ENCODE peak calls at places on chromosome 17, in six cellular contexts. X is HCT116, N is endothelial cell of umbilical vein, W is NB4, T is GM12878, Q is A549. Z is an unnamed sample.

GRCh38 chr17:44826123-44826790 is 3.8 kb downstream of the GJC1 start:
- DNase-seq in Q (no peak), X (no peak), N (peak), T (no peak), W (no peak), Z (no peak)

GRCh38 chr17:80750263-80750662 is 205.6 kb downstream of the RPTOR start:
- DNase-seq in T (no peak), X (no peak), N (peak), W (no peak), Q (no peak), Z (no peak)

GRCh38 chr17:79838541-79839274 is 532 bp downstream of the CBX4 start:
- DNase-seq in Q (peak), W (peak), T (no peak), N (peak), X (no peak), Z (peak)

GRCh38 chr17:28811594-28812135 is 30.9 kb downstream of the FAM222B start:
- DNase-seq in W (no peak), Q (peak), N (peak), T (no peak), X (peak), Z (peak)

GRCh38 chr17:19714542-19715411 is 1.6 kb downstream of the SLC47A2 start:
- DNase-seq in W (no peak), T (no peak), X (no peak), N (no peak), Q (no peak), Z (no peak)

GRCh38 chr17:19487009-19487600 is 46.5 kb upstream of the SLC47A1 start:
- DNase-seq in X (no peak), Q (no peak), W (no peak), T (no peak), N (no peak), Z (no peak)

GRCh38 chr17:3271072-3271848 is 26.9 kb downstream of the OR3A1 start:
- DNase-seq in W (peak), Q (no peak), X (no peak), T (no peak), N (no peak), Z (no peak)

GRCh38 chr17:20926532-20926931 is 116.3 kb downstream of the USP22 start:
- DNase-seq in X (no peak), Q (no peak), W (no peak), T (no peak), N (no peak), Z (no peak)

GRCh38 chr17:77425791-77426641 is 285.2 kb downstream of the SEC14L1 start:
- DNase-seq in N (no peak), X (no peak), T (no peak), Q (peak), W (peak), Z (peak)

GRCh38 chr17:31321971-31322370 is 549 bp upstream of the EVI2A start:
- DNase-seq in X (no peak), N (no peak), Q (no peak), W (no peak), T (no peak), Z (no peak)

GRCh38 chr17:81090361-81091133 is 55.6 kb downstream of the BAIAP2 start:
- DNase-seq in X (no peak), W (peak), N (no peak), T (no peak), Q (peak), Z (peak)

GRCh38 chr17:77852666-77853207 is 105.8 kb upstream of the TNRC6C start:
- DNase-seq in T (no peak), N (no peak), X (no peak), W (no peak), Q (no peak), Z (no peak)

GRCh38 chr17:65389426-65389825 is 172.0 kb downstream of the AXIN2 start:
- DNase-seq in T (no peak), W (no peak), N (no peak), X (no peak), Q (no peak), Z (no peak)

GRCh38 chr17:5122586-5123342 is 6.9 kb downstream of the USP6 start:
- DNase-seq in X (no peak), W (no peak), T (no peak), N (no peak), Q (no peak), Z (peak)

GRCh38 chr17:79034931-79035485 is 11.0 kb downstream of the C1QTNF1 start:
- DNase-seq in T (no peak), W (no peak), N (no peak), X (no peak), Q (no peak), Z (no peak)

GRCh38 chr17:38996660-38997337 is 29.6 kb upstream of the FBXO47 start:
- DNase-seq in T (no peak), N (no peak), Q (no peak), W (no peak), X (no peak), Z (no peak)

GRCh38 chr17:45120558-45120957 is 11.8 kb downstream of the PLCD3 start:
- DNase-seq in Q (no peak), T (no peak), X (no peak), W (no peak), N (no peak), Z (no peak)

GRCh38 chr17:82356028-82356427 is 3.0 kb upstream of the TEX19 start:
- DNase-seq in Q (no peak), N (no peak), X (no peak), T (no peak), W (no peak), Z (no peak)

GRCh38 chr17:82274134-82275020 is 877 bp upstream of the CSNK1D start:
- DNase-seq in W (no peak), T (no peak), X (no peak), Q (no peak), N (no peak), Z (no peak)

GRCh38 chr17:6413073-6413472 is 21.8 kb downstream of the AIPL1 start:
- DNase-seq in T (no peak), X (peak), Q (peak), N (peak), W (peak), Z (peak)

GRCh38 chr17:80168371-80168770 is 1.5 kb upstream of the CARD14 start:
- DNase-seq in T (no peak), W (peak), X (no peak), N (no peak), Q (no peak), Z (no peak)

GRCh38 chr17:66727634-66728570 is 107.0 kb upstream of the CACNG5 start:
- DNase-seq in W (peak), X (peak), T (no peak), N (peak), Q (peak), Z (peak)

GRCh38 chr17:28385037-28385797 is 13.7 kb downstream of the SARM1 start:
- DNase-seq in N (no peak), Q (no peak), T (no peak), W (no peak), X (no peak), Z (no peak)

GRCh38 chr17:55177159-55177913 is 87.4 kb upstream of the HLF start:
- DNase-seq in X (no peak), W (no peak), T (no peak), N (peak), Q (no peak), Z (no peak)

GRCh38 chr17:17067277-17067676 is 25.0 kb downstream of the MPRIP start:
- DNase-seq in W (no peak), T (no peak), N (no peak), X (no peak), Q (no peak), Z (no peak)

GRCh38 chr17:4101127-4101798 is 41.6 kb downstream of the ZZEF1 start:
- DNase-seq in Q (no peak), X (no peak), N (peak), T (peak), W (no peak), Z (no peak)

GRCh38 chr17:69402052-69402451 is 12.4 kb upstream of the MAP2K6 start:
- DNase-seq in W (no peak), T (no peak), Q (no peak), N (no peak), X (no peak), Z (no peak)

GRCh38 chr17:43371227-43371821 is 27.5 kb upstream of the ARL4D start:
- DNase-seq in Q (no peak), N (no peak), W (no peak), X (no peak), T (no peak), Z (no peak)

DNA sequence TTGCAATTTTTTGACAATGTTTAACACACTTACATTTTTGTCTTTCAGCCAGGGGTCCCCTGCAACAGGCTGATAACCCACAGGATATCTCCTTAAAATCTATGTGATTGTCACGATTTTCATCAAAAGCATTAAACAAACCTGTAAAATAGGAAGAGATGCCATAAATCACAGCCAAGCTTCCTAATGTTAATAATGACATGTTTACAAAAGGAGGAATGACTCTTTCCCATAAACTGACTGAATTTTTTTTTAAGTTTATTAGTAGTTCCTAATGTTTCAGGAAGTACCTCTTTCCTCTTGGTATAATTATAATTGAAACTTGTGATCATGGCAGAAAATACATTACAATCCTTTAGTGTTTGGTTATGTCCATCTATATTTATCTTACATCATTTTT is 119.6 kb downstream of the CA4 start:
- DNase-seq in N (peak), W (no peak), Q (no peak), T (no peak), X (no peak), Z (no peak)
- TF ChIP-seq MAX in N (no peak), W (no peak), Q (no peak), T (no peak), X (no peak), Z (no peak)

GRCh38 chr17:22303865-22304264 is 611.5 kb downstream of the KCNJ18 start:
- DNase-seq in T (no peak), X (no peak), Q (no peak), W (no peak), N (no peak), Z (no peak)

GRCh38 chr17:22303096-22303495 is 610.8 kb downstream of the KCNJ18 start:
- DNase-seq in W (no peak), X (no peak), Q (no peak), T (no peak), N (no peak), Z (no peak)

GRCh38 chr17:22300177-22300576 is 607.9 kb downstream of the KCNJ18 start:
- DNase-seq in X (no peak), T (no peak), W (no peak), Q (no peak), N (no peak), Z (no peak)

GRCh38 chr17:22300731-22301352 is 608.5 kb downstream of the KCNJ18 start:
- DNase-seq in N (no peak), T (no peak), Q (no peak), X (no peak), W (no peak), Z (peak)

GRCh38 chr17:22301353-22301745 is 609.0 kb downstream of the KCNJ18 start:
- DNase-seq in X (no peak), T (no peak), N (no peak), Q (no peak), W (no peak), Z (no peak)
- TF ChIP-seq MAX in X (no peak), T (no peak), N (no peak), Q (no peak), W (no peak), Z (no peak)

GRCh38 chr17:49631496-49631895 is 46.4 kb downstream of the SPOP start:
- DNase-seq in W (no peak), T (no peak), N (no peak), X (no peak), Q (no peak), Z (no peak)
- TF ChIP-seq MAX in W (no peak), T (no peak), N (no peak), X (no peak), Q (no peak), Z (no peak)

GRCh38 chr17:74972107-74972972 is at the start of gene HID1:
- DNase-seq in N (peak), W (peak), T (no peak), X (no peak), Q (peak), Z (peak)
- TF ChIP-seq MAX in N (no peak), W (no peak), T (no peak), X (peak), Q (no peak), Z (no peak)

GRCh38 chr17:33385713-33386112 is 92.6 kb upstream of the ASIC2 start:
- DNase-seq in T (no peak), Q (no peak), X (no peak), N (no peak), W (no peak), Z (no peak)

GRCh38 chr17:33385133-33385532 is 92.0 kb upstream of the ASIC2 start:
- DNase-seq in X (no peak), Q (no peak), W (no peak), T (no peak), N (no peak), Z (no peak)

GRCh38 chr17:33390479-33391027 is 97.5 kb upstream of the ASIC2 start:
- DNase-seq in N (no peak), T (no peak), W (no peak), X (no peak), Q (no peak), Z (no peak)

GRCh38 chr17:33387406-33387805 is 94.3 kb upstream of the ASIC2 start:
- DNase-seq in X (no peak), W (no peak), T (no peak), Q (no peak), N (no peak), Z (peak)

DNA sequence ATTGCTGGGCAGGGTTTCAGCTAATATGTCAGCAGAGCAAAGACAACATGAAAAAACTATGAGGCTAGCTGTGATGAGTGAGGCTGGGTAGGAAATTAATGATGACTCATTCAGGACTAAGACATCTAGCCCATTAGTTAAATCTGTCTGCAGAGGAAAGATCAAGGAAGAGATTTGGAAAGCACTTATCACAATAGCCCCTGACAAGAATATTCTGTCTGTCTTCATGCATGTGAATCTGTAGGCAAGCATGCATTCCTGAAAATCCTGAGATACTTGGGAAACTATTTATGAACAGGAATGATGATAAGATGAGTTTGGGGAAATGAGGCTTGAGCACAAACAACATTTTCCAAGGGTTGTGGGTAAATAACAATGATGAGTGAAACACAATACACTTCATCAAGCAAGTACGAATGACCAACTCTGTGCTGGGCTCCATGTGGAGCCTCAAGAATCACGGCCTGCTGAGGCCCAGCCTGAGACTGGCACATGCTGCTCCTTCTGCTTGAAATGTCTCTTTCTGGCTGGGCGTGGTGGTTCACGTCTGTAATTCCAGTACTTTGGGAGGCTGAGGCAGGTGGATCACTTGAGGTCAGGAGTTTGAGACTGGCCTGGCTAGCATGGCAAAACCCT is 96.5 kb upstream of the ASIC2 start:
- DNase-seq in N (no peak), T (no peak), W (no peak), Q (no peak), X (no peak), Z (no peak)
- TF ChIP-seq MAX in N (no peak), T (no peak), W (no peak), Q (no peak), X (no peak), Z (peak)

GRCh38 chr17:2087597-2088211 is 32.8 kb downstream of the HIC1 start:
- DNase-seq in T (peak), W (peak), N (peak), Q (no peak), X (no peak), Z (no peak)
- TF ChIP-seq MAX in T (no peak), W (peak), N (no peak), Q (no peak), X (no peak), Z (no peak)

GRCh38 chr17:40019140-40019991 is 4.1 kb downstream of the CSF3 start:
- DNase-seq in T (no peak), X (no peak), W (no peak), N (peak), Q (no peak), Z (peak)
- TF ChIP-seq MAX in T (no peak), X (no peak), W (no peak), N (peak), Q (no peak), Z (no peak)

DNA sequence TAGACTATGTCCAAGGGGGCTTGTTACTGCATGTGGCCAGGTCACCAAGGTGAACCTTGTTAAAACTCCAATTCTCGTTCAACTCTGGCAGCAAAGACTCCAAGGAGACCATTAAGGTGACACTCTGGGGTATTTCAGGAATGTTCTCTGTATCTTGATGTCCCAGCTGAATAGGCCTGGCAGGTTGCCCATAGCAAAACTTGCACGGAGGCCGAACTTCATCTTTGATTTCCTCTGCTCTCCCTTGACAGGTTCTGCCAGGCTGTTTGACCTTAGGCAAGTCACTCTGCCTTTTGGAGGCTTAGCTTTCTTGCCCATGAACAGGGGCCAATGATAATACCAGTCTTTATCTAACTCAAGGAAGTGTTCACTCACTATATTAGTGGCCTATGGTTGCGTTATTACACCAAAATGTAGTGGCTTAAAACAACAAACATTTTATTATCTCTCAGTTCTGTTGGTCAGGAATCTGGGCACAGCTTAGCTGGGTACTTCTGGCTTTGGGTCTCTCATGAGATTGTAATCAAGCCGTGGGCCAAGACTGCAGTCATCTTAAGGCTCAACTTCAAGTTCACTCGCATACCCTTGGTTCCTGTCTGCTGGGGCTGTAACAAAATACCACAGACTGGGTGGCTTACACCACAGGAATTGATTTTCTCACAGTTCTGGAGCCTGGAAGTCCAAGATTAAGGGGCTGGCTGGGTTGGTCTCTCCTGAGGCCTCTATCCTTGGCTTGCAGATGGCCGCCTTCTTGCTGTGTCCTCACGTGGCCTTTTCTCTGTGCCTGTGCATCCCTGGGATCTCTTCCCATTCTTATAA is 168.5 kb downstream of the UTP18 start:
- DNase-seq in N (no peak), W (no peak), T (no peak), Q (no peak), X (no peak), Z (no peak)
- TF ChIP-seq MAX in N (no peak), W (no peak), T (no peak), Q (no peak), X (no peak), Z (no peak)

Z was measured in SK-N-SH.